ENCODE peak calls at places on chromosome 19, in eight cellular contexts. O, L, M, K, D, C, Z and R are unnamed samples.

GRCh38 chr19:47582320-47582909 is 9.5 kb upstream of the ZNF541 start:
- DNase-seq in Z (no peak), D (no peak), O (no peak), C (no peak), M (no peak), L (no peak), K (no peak), R (no peak)

GRCh38 chr19:54104998-54105715 is 2.5 kb downstream of the NDUFA3 start:
- DNase-seq in O (no peak), L (no peak), C (no peak), Z (no peak), D (no peak), M (no peak), K (no peak), R (no peak)

GRCh38 chr19:42226886-42227285 is 6.8 kb downstream of the ZNF526 start:
- DNase-seq in O (no peak), C (no peak), M (no peak), D (no peak), Z (no peak), L (no peak), K (no peak), R (no peak)

GRCh38 chr19:10290876-10291553 is 1.3 kb downstream of the ICAM5 start:
- DNase-seq in K (peak), M (peak), D (no peak), Z (no peak), O (no peak), L (no peak), C (peak), R (peak)

GRCh38 chr19:56301886-56302620 is 12.6 kb downstream of the ZSCAN5A start:
- DNase-seq in D (no peak), L (no peak), O (no peak), C (no peak), K (no peak), Z (no peak), M (no peak), R (no peak)

GRCh38 chr19:55315956-55316525 is 9.1 kb downstream of the TMEM150B start:
- DNase-seq in O (no peak), C (no peak), K (no peak), Z (no peak), M (no peak), L (no peak), D (no peak), R (no peak)

GRCh38 chr19:40907968-40908735 is 26.1 kb upstream of the CYP2A7 start:
- DNase-seq in Z (no peak), O (no peak), K (no peak), L (no peak), M (peak), C (no peak), D (no peak), R (peak)

GRCh38 chr19:21022996-21023395 is 2.5 kb downstream of the ZNF430 start:
- DNase-seq in Z (no peak), L (no peak), M (peak), C (no peak), K (no peak), D (no peak), O (no peak), R (no peak)

GRCh38 chr19:3443840-3444694 is 36.3 kb downstream of the SMIM24 start:
- DNase-seq in K (no peak), C (no peak), Z (no peak), M (no peak), D (no peak), L (peak), O (no peak), R (peak)

GRCh38 chr19:31066385-31066784 is 282.9 kb downstream of the TSHZ3 start:
- DNase-seq in C (no peak), O (no peak), Z (no peak), L (no peak), D (peak), M (no peak), K (no peak), R (no peak)

GRCh38 chr19:6010107-6010506 is 32.2 kb upstream of the RANBP3 start:
- DNase-seq in L (no peak), K (no peak), D (no peak), O (no peak), Z (no peak), M (no peak), C (no peak), R (no peak)

GRCh38 chr19:1360818-1361461 is 22.8 kb upstream of the NDUFS7 start:
- DNase-seq in O (peak), D (peak), M (no peak), K (no peak), Z (peak), C (no peak), L (peak), R (no peak)

GRCh38 chr19:46392252-46392801 is 21.0 kb downstream of the CCDC8 start:
- DNase-seq in D (no peak), M (no peak), O (no peak), C (no peak), K (no peak), L (no peak), Z (no peak), R (no peak)

GRCh38 chr19:50266896-50267295 is 62.3 kb downstream of the KCNC3 start:
- DNase-seq in M (peak), Z (no peak), K (no peak), D (no peak), C (no peak), L (no peak), O (no peak), R (no peak)

GRCh38 chr19:41626877-41627276 is at the start of gene CEACAM4:
- DNase-seq in C (no peak), O (no peak), Z (no peak), L (no peak), K (no peak), D (no peak), M (no peak), R (no peak)